ENCODE peak calls at places on chromosome 22, in seven cellular contexts. Y is fibroblast of lung, W is AG04449, T is right atrium auricular region, S is BJ, P is fibroblast of pulmonary artery, Z is ovary. K is an unnamed sample.

GRCh38 chr22:17366830-17367229 is 2.4 kb upstream of the CECR2 start:
- DNase-seq in Y (peak; percentile 50), W (no peak), T (no peak), S (no peak), P (no peak), Z (peak; percentile 10), K (no peak)

GRCh38 chr22:28582806-28583205 is 96.8 kb downstream of the TTC28 start:
- DNase-seq in Y (peak; percentile 77), W (peak; percentile 61), T (no peak), S (peak; percentile 96), P (peak; percentile 75), Z (no peak), K (peak; percentile 53)

GRCh38 chr22:47251911-47252310 is 489.5 kb downstream of the TBC1D22A start:
- DNase-seq in Y (no peak), W (no peak), T (no peak), S (no peak), P (no peak), Z (no peak), K (no peak)

GRCh38 chr22:19479358-19480172 is at the start of gene CDC45:
- DNase-seq in Y (peak; percentile 99), W (peak; percentile 92), T (peak; percentile 98), S (peak; percentile 97), P (peak; percentile 99), Z (peak; percentile 93), K (peak; percentile 95)

GRCh38 chr22:35288116-35288515 is 11.6 kb upstream of the TOM1 start:
- DNase-seq in Y (no peak), W (no peak), T (no peak), S (no peak), P (no peak), Z (no peak), K (no peak)

GRCh38 chr22:32531955-32532818 is 57.6 kb downstream of the FBXO7 start:
- DNase-seq in Y (peak; percentile 92), W (peak; percentile 36), T (peak; percentile 93), S (peak; percentile 87), P (peak; percentile 49), Z (no peak), K (peak; percentile 63)

GRCh38 chr22:21568207-21569075 is 927 bp downstream of the UBE2L3 start:
- DNase-seq in Y (peak; percentile 28), W (no peak), T (no peak), S (no peak), P (peak; percentile 35), Z (no peak), K (no peak)

GRCh38 chr22:20952544-20953341 is 14.3 kb upstream of the AIFM3 start:
- DNase-seq in Y (no peak), W (no peak), T (no peak), S (no peak), P (no peak), Z (no peak), K (no peak)

GRCh38 chr22:50274311-50274710 is 4.1 kb upstream of the MAPK11 start:
- DNase-seq in Y (peak; percentile 74), W (no peak), T (peak; percentile 68), S (no peak), P (peak; percentile 67), Z (peak; percentile 56), K (no peak)

GRCh38 chr22:16603448-16603768 is 10.8 kb upstream of the CCT8L2 start:
- DNase-seq in Y (no peak), W (no peak), T (no peak), S (no peak), P (no peak), Z (no peak), K (no peak)

GRCh38 chr22:44620129-44620840 is 81.7 kb upstream of the PRR5 start:
- DNase-seq in Y (peak; percentile 55), W (no peak), T (peak; percentile 74), S (no peak), P (peak; percentile 70), Z (peak; percentile 40), K (peak; percentile 16)

GRCh38 chr22:45575607-45576272 is 73.1 kb downstream of the FBLN1 start:
- DNase-seq in Y (no peak), W (no peak), T (no peak), S (no peak), P (no peak), Z (no peak), K (no peak)

GRCh38 chr22:44939451-44939850 is 70.4 kb downstream of the PHF21B start:
- DNase-seq in Y (no peak), W (no peak), T (no peak), S (no peak), P (no peak), Z (no peak), K (no peak)

GRCh38 chr22:17575681-17576080 is 12.4 kb downstream of the SLC25A18 start:
- DNase-seq in Y (no peak), W (no peak), T (no peak), S (no peak), P (no peak), Z (no peak), K (no peak)

GRCh38 chr22:21758056-21758455 is 22.5 kb upstream of the YPEL1 start:
- DNase-seq in Y (no peak), W (no peak), T (no peak), S (no peak), P (no peak), Z (no peak), K (no peak)

GRCh38 chr22:46583571-46583970 is 36.6 kb upstream of the GRAMD4 start:
- DNase-seq in Y (no peak), W (no peak), T (no peak), S (no peak), P (no peak), Z (no peak), K (no peak)

GRCh38 chr22:46902998-46903916 is 140.8 kb downstream of the TBC1D22A start:
- DNase-seq in Y (no peak), W (no peak), T (peak; percentile 52), S (no peak), P (no peak), Z (no peak), K (no peak)

GRCh38 chr22:19225560-19225959 is 47.0 kb upstream of the SLC25A1 start:
- DNase-seq in Y (no peak), W (no peak), T (no peak), S (no peak), P (no peak), Z (no peak), K (no peak)

GRCh38 chr22:48834404-48834803 is 993.3 kb downstream of the BRD1 start:
- DNase-seq in Y (no peak), W (no peak), T (no peak), S (no peak), P (no peak), Z (no peak), K (no peak)

GRCh38 chr22:19998232-19998951 is 18.2 kb downstream of the ARVCF start:
- DNase-seq in Y (no peak), W (no peak), T (no peak), S (no peak), P (no peak), Z (no peak), K (no peak)

GRCh38 chr22:23124611-23125511 is 16.9 kb downstream of the RSPH14 start:
- DNase-seq in Y (no peak), W (no peak), T (no peak), S (no peak), P (no peak), Z (peak; percentile 63), K (no peak)

GRCh38 chr22:30094804-30095203 is 14.5 kb downstream of the HORMAD2 start:
- DNase-seq in Y (no peak), W (no peak), T (no peak), S (no peak), P (no peak), Z (no peak), K (no peak)

GRCh38 chr22:20015971-20016733 is 471 bp downstream of the ARVCF start:
- DNase-seq in Y (no peak), W (no peak), T (no peak), S (no peak), P (no peak), Z (no peak), K (no peak)

GRCh38 chr22:37239336-37240239 is 4.5 kb downstream of the RAC2 start:
- DNase-seq in Y (no peak), W (no peak), T (no peak), S (no peak), P (no peak), Z (no peak), K (no peak)
- H3K4me3 ChIP-seq in Y (no peak overlapping the region), W (no peak overlapping the region), T (no peak overlapping the region), S (no peak overlapping the region), P (no peak overlapping the region), Z (no peak overlapping the region), K (no peak overlapping the region)

DNA sequence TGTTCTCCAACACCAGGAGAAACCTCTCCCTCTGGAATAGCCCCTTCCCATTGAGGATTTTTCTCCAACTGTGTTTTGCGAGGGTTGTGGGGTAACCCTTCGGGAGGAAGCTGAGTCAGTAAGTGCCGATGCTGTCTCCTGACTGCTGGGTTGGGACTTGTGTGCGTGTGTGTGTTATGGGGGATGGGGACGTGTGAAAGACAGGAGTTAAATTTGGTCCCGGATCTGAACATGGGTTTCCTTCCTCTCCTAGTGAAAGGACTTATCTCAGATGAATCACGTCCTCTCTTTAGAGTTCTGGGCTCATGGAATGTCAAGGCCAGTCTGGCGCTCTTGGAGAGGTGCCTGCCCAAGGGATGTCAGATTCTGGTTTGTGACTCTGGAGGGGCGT is 33.3 kb downstream of the KIAA1671 start:
- DNase-seq in Y (peak; percentile 73), W (no peak), T (peak; percentile 80), S (no peak), P (peak; percentile 98), Z (no peak), K (peak; percentile 52)
- H3K4me3 ChIP-seq in Y (no peak overlapping the region), W (no peak overlapping the region), T (no peak overlapping the region), S (no peak overlapping the region), P (peak overlapping the region; percentile 31), Z (no peak overlapping the region), K (no peak overlapping the region)

DNA sequence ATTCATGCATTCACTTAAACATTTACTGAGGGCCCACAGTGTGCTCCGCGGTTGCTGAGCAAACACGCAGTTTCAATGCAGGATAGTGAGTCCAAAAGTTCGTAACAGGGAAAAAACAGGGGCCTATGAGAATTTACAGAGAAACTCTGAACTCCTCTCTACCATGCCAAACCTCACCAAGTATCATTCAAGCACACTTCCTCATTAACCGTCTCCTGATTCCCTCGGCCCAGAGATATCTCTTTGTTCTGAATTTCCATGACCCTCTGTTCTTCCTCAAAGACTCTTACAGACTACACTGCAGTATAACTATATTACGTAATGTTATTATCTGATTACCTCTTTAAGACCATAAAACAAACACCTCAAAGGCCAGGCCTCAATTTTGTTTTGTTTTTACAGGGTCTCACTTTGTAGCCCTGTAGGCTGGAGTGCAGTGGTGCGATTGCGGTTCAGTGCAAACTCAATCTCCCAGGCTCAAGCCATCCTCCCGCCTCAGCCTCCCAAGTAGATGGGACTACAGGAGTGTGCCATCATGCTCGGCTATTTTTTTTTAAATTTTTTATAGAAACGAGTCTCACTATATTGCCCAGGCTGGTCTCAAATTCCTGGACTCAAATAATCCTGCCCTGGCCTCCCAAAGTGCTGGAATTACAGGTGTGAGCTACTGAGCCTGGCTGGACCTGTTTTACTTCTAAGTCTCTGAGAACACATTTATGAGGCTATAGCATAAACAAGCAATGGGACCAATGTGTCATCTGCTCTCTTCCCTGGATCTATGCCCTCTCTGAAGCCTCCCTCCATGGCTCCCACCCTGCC is 3.6 kb downstream of the HPS4 start:
- DNase-seq in Y (no peak), W (no peak), T (no peak), S (no peak), P (no peak), Z (no peak), K (no peak)
- H3K4me3 ChIP-seq in Y (no peak overlapping the region), W (no peak overlapping the region), T (no peak overlapping the region), S (no peak overlapping the region), P (peak overlapping the region; percentile 19), Z (no peak overlapping the region), K (no peak overlapping the region)

DNA sequence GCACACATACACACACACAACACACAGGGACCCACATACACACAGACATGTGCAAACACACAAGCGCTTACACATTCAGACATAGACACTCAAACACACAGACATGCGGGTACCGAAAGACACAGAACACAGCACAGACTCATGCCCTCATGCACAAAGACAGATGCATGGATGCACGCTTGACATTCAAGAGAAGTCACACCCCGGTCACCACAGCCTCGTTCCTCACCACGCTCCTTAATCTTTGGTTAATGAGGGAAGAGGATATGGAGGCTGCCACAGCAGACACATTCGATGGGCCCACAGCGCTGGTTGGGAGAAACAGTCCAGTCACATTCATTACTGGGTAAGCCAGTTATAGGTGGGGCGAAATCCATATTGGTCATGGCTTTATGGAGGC is 51.9 kb upstream of the EIF3D start:
- DNase-seq in Y (no peak), W (no peak), T (no peak), S (no peak), P (no peak), Z (no peak), K (no peak)
- H3K4me3 ChIP-seq in Y (no peak overlapping the region), W (no peak overlapping the region), T (no peak overlapping the region), S (no peak overlapping the region), P (no peak overlapping the region), Z (no peak overlapping the region), K (no peak overlapping the region)